ENCODE peak calls at places on chromosomes 5 and 9, in eight cellular contexts. One of them, this sample, is unnamed.

GRCh38 chr5:40441733-40442132 is 238.0 kb upstream of the PTGER4 start:
- DNase-seq in brain microvascular endothelial cell: no peak
- DNase-seq in MV-4-11: no peak
- DNase-seq in H4: no peak
- DNase-seq in NCI-H1417 treated with DMSO at 0.1 percent for 48 hours: no peak
- DNase-seq in AG20443: no peak
- DNase-seq in KBM-7: no peak
- DNase-seq in T-cell: peak; percentile 7
- DNase-seq in this sample: no peak

GRCh38 chr5:126918624-126918957 is 111.8 kb downstream of the MARCHF3 start:
- DNase-seq in H4: no peak
- DNase-seq in KBM-7: no peak
- DNase-seq in MV-4-11: no peak
- DNase-seq in brain microvascular endothelial cell: no peak
- DNase-seq in AG20443: no peak
- DNase-seq in NCI-H1417 treated with DMSO at 0.1 percent for 48 hours: no peak
- DNase-seq in T-cell: no peak
- DNase-seq in this sample: no peak

GRCh38 chr9:130834371-130835311 is at the start of gene ABL1:
- DNase-seq in AG20443: peak; percentile 87
- DNase-seq in MV-4-11: peak; percentile 77
- DNase-seq in T-cell: peak; percentile 67
- DNase-seq in NCI-H1417 treated with DMSO at 0.1 percent for 48 hours: peak; percentile 25
- DNase-seq in H4: peak; percentile 77
- DNase-seq in brain microvascular endothelial cell: peak; percentile 82
- DNase-seq in KBM-7: no peak
- DNase-seq in this sample: peak; percentile 85

GRCh38 chr5:148949871-148950863 is 112.7 kb downstream of the SH3TC2 start:
- DNase-seq in T-cell: no peak
- DNase-seq in KBM-7: no peak
- DNase-seq in brain microvascular endothelial cell: no peak
- DNase-seq in NCI-H1417 treated with DMSO at 0.1 percent for 48 hours: no peak
- DNase-seq in H4: no peak
- DNase-seq in MV-4-11: peak; percentile 37
- DNase-seq in AG20443: no peak
- DNase-seq in this sample: no peak

GRCh38 chr5:157912621-157913325 is 53.8 kb upstream of the CLINT1 start:
- DNase-seq in NCI-H1417 treated with DMSO at 0.1 percent for 48 hours: no peak
- DNase-seq in T-cell: no peak
- DNase-seq in KBM-7: no peak
- DNase-seq in MV-4-11: no peak
- DNase-seq in H4: no peak
- DNase-seq in brain microvascular endothelial cell: no peak
- DNase-seq in AG20443: no peak
- DNase-seq in this sample: peak; percentile 65

GRCh38 chr5:163612358-163613149 is 107.1 kb downstream of the MAT2B start:
- DNase-seq in H4: no peak
- DNase-seq in brain microvascular endothelial cell: no peak
- DNase-seq in MV-4-11: no peak
- DNase-seq in KBM-7: no peak
- DNase-seq in T-cell: no peak
- DNase-seq in NCI-H1417 treated with DMSO at 0.1 percent for 48 hours: no peak
- DNase-seq in AG20443: no peak
- DNase-seq in this sample: peak; percentile 0

GRCh38 chr5:37668524-37669047 is 171.3 kb downstream of the GDNF start:
- DNase-seq in H4: peak; percentile 99
- DNase-seq in brain microvascular endothelial cell: peak; percentile 99
- DNase-seq in KBM-7: no peak
- DNase-seq in AG20443: peak; percentile 89
- DNase-seq in T-cell: no peak
- DNase-seq in MV-4-11: peak; percentile 46
- DNase-seq in NCI-H1417 treated with DMSO at 0.1 percent for 48 hours: no peak
- DNase-seq in this sample: peak; percentile 72

GRCh38 chr5:167578977-167579700 is 712.3 kb upstream of the WWC1 start:
- DNase-seq in AG20443: peak; percentile 71
- DNase-seq in MV-4-11: no peak
- DNase-seq in H4: peak; percentile 20
- DNase-seq in KBM-7: no peak
- DNase-seq in NCI-H1417 treated with DMSO at 0.1 percent for 48 hours: no peak
- DNase-seq in T-cell: no peak
- DNase-seq in brain microvascular endothelial cell: no peak
- DNase-seq in this sample: no peak

GRCh38 chr9:14769235-14769580 is 46.7 kb upstream of the CER1 start:
- DNase-seq in H4: peak; percentile 20
- DNase-seq in AG20443: no peak
- DNase-seq in T-cell: no peak
- DNase-seq in KBM-7: peak; percentile 35
- DNase-seq in brain microvascular endothelial cell: peak; percentile 32
- DNase-seq in MV-4-11: peak; percentile 2
- DNase-seq in NCI-H1417 treated with DMSO at 0.1 percent for 48 hours: no peak
- DNase-seq in this sample: peak; percentile 61

GRCh38 chr9:38234479-38234878 is 158.0 kb upstream of the ALDH1B1 start:
- DNase-seq in brain microvascular endothelial cell: no peak
- DNase-seq in AG20443: no peak
- DNase-seq in T-cell: no peak
- DNase-seq in H4: no peak
- DNase-seq in KBM-7: no peak
- DNase-seq in NCI-H1417 treated with DMSO at 0.1 percent for 48 hours: no peak
- DNase-seq in MV-4-11: no peak
- DNase-seq in this sample: no peak

GRCh38 chr5:171309526-171310333 is 682 bp downstream of the TLX3 start:
- DNase-seq in H4: no peak
- DNase-seq in T-cell: no peak
- DNase-seq in AG20443: no peak
- DNase-seq in KBM-7: peak; percentile 9
- DNase-seq in MV-4-11: no peak
- DNase-seq in brain microvascular endothelial cell: no peak
- DNase-seq in NCI-H1417 treated with DMSO at 0.1 percent for 48 hours: no peak
- DNase-seq in this sample: no peak

GRCh38 chr9:37329576-37329975 is 92.9 kb upstream of the GRHPR start:
- DNase-seq in brain microvascular endothelial cell: peak; percentile 15
- DNase-seq in MV-4-11: peak; percentile 5
- DNase-seq in NCI-H1417 treated with DMSO at 0.1 percent for 48 hours: no peak
- DNase-seq in T-cell: no peak
- DNase-seq in KBM-7: peak; percentile 16
- DNase-seq in H4: peak; percentile 16
- DNase-seq in AG20443: peak; percentile 14
- DNase-seq in this sample: peak; percentile 81

GRCh38 chr5:176466245-176466871 is 18.2 kb downstream of the FAF2 start:
- DNase-seq in AG20443: no peak
- DNase-seq in MV-4-11: peak; percentile 86
- DNase-seq in T-cell: no peak
- DNase-seq in H4: peak; percentile 24
- DNase-seq in KBM-7: peak; percentile 48
- DNase-seq in NCI-H1417 treated with DMSO at 0.1 percent for 48 hours: no peak
- DNase-seq in brain microvascular endothelial cell: peak; percentile 47
- DNase-seq in this sample: no peak

GRCh38 chr9:114370251-114370984 is 17.4 kb downstream of the AKNA start:
- DNase-seq in brain microvascular endothelial cell: no peak
- DNase-seq in AG20443: no peak
- DNase-seq in T-cell: no peak
- DNase-seq in KBM-7: no peak
- DNase-seq in MV-4-11: no peak
- DNase-seq in H4: no peak
- DNase-seq in NCI-H1417 treated with DMSO at 0.1 percent for 48 hours: no peak
- DNase-seq in this sample: no peak

GRCh38 chr9:136995370-136995769 is 998 bp downstream of the CLIC3 start:
- DNase-seq in brain microvascular endothelial cell: no peak
- DNase-seq in T-cell: no peak
- DNase-seq in KBM-7: no peak
- DNase-seq in NCI-H1417 treated with DMSO at 0.1 percent for 48 hours: no peak
- DNase-seq in MV-4-11: no peak
- DNase-seq in H4: no peak
- DNase-seq in AG20443: no peak
- DNase-seq in this sample: no peak

GRCh38 chr5:174581483-174581882 is 142.9 kb upstream of the MSX2 start:
- DNase-seq in NCI-H1417 treated with DMSO at 0.1 percent for 48 hours: no peak
- DNase-seq in MV-4-11: peak; percentile 18
- DNase-seq in AG20443: peak; percentile 21
- DNase-seq in brain microvascular endothelial cell: no peak
- DNase-seq in H4: peak; percentile 51
- DNase-seq in KBM-7: peak; percentile 15
- DNase-seq in T-cell: no peak
- DNase-seq in this sample: peak; percentile 42

GRCh38 chr9:136829981-136830885 is 12.0 kb upstream of the AJM1 start:
- DNase-seq in MV-4-11: no peak
- DNase-seq in brain microvascular endothelial cell: no peak
- DNase-seq in T-cell: no peak
- DNase-seq in H4: no peak
- DNase-seq in NCI-H1417 treated with DMSO at 0.1 percent for 48 hours: no peak
- DNase-seq in KBM-7: no peak
- DNase-seq in AG20443: no peak
- DNase-seq in this sample: no peak

GRCh38 chr5:143488372-143488771 is 84.9 kb upstream of the NR3C1 start:
- DNase-seq in brain microvascular endothelial cell: no peak
- DNase-seq in MV-4-11: no peak
- DNase-seq in NCI-H1417 treated with DMSO at 0.1 percent for 48 hours: no peak
- DNase-seq in KBM-7: no peak
- DNase-seq in AG20443: no peak
- DNase-seq in T-cell: no peak
- DNase-seq in H4: no peak
- DNase-seq in this sample: no peak

GRCh38 chr9:35470894-35471293 is 19.0 kb upstream of the RUSC2 start:
- DNase-seq in KBM-7: no peak
- DNase-seq in H4: no peak
- DNase-seq in MV-4-11: no peak
- DNase-seq in T-cell: no peak
- DNase-seq in NCI-H1417 treated with DMSO at 0.1 percent for 48 hours: no peak
- DNase-seq in brain microvascular endothelial cell: peak; percentile 78
- DNase-seq in AG20443: peak; percentile 44
- DNase-seq in this sample: no peak

GRCh38 chr5:135154197-135154596 is 120.2 kb upstream of the PITX1 start:
- DNase-seq in brain microvascular endothelial cell: no peak
- DNase-seq in KBM-7: no peak
- DNase-seq in MV-4-11: peak; percentile 36
- DNase-seq in H4: no peak
- DNase-seq in NCI-H1417 treated with DMSO at 0.1 percent for 48 hours: no peak
- DNase-seq in AG20443: peak; percentile 33
- DNase-seq in T-cell: no peak
- DNase-seq in this sample: no peak

GRCh38 chr5:34499001-34499734 is 157.0 kb upstream of the RAI14 start:
- DNase-seq in MV-4-11: peak; percentile 97
- DNase-seq in brain microvascular endothelial cell: peak; percentile 71
- DNase-seq in AG20443: peak; percentile 45
- DNase-seq in T-cell: no peak
- DNase-seq in H4: peak; percentile 86
- DNase-seq in NCI-H1417 treated with DMSO at 0.1 percent for 48 hours: no peak
- DNase-seq in KBM-7: peak; percentile 60
- DNase-seq in this sample: peak; percentile 13

GRCh38 chr9:13446935-13447334 is 167.4 kb upstream of the MPDZ start:
- DNase-seq in H4: no peak
- DNase-seq in MV-4-11: no peak
- DNase-seq in NCI-H1417 treated with DMSO at 0.1 percent for 48 hours: no peak
- DNase-seq in AG20443: no peak
- DNase-seq in brain microvascular endothelial cell: no peak
- DNase-seq in KBM-7: no peak
- DNase-seq in T-cell: no peak
- DNase-seq in this sample: no peak

GRCh38 chr5:40401281-40401680 is 278.4 kb upstream of the PTGER4 start:
- DNase-seq in KBM-7: no peak
- DNase-seq in brain microvascular endothelial cell: peak; percentile 40
- DNase-seq in MV-4-11: no peak
- DNase-seq in H4: no peak
- DNase-seq in T-cell: no peak
- DNase-seq in NCI-H1417 treated with DMSO at 0.1 percent for 48 hours: no peak
- DNase-seq in AG20443: no peak
- DNase-seq in this sample: peak; percentile 65

GRCh38 chr9:126794441-126794840 is 10.4 kb upstream of the ZBTB43 start:
- DNase-seq in T-cell: no peak
- DNase-seq in NCI-H1417 treated with DMSO at 0.1 percent for 48 hours: no peak
- DNase-seq in brain microvascular endothelial cell: no peak
- DNase-seq in KBM-7: no peak
- DNase-seq in H4: peak; percentile 58
- DNase-seq in MV-4-11: no peak
- DNase-seq in AG20443: no peak
- DNase-seq in this sample: no peak

GRCh38 chr9:33924978-33925797 is 108.2 kb downstream of the UBE2R2 start:
- DNase-seq in AG20443: peak; percentile 83
- DNase-seq in NCI-H1417 treated with DMSO at 0.1 percent for 48 hours: no peak
- DNase-seq in brain microvascular endothelial cell: peak; percentile 66
- DNase-seq in MV-4-11: peak; percentile 9
- DNase-seq in KBM-7: peak; percentile 62
- DNase-seq in T-cell: no peak
- DNase-seq in H4: peak; percentile 60
- DNase-seq in this sample: peak; percentile 68

GRCh38 chr9:120324996-120325642 is 254.8 kb downstream of the CDK5RAP2 start:
- DNase-seq in MV-4-11: peak; percentile 1
- DNase-seq in NCI-H1417 treated with DMSO at 0.1 percent for 48 hours: no peak
- DNase-seq in H4: no peak
- DNase-seq in AG20443: no peak
- DNase-seq in KBM-7: peak; percentile 51
- DNase-seq in brain microvascular endothelial cell: no peak
- DNase-seq in T-cell: no peak
- DNase-seq in this sample: no peak

GRCh38 chr9:6938447-6938846 is 180.7 kb downstream of the KDM4C start:
- DNase-seq in H4: peak; percentile 78
- DNase-seq in MV-4-11: peak; percentile 6
- DNase-seq in brain microvascular endothelial cell: peak; percentile 78
- DNase-seq in KBM-7: peak; percentile 19
- DNase-seq in T-cell: no peak
- DNase-seq in AG20443: peak; percentile 77
- DNase-seq in NCI-H1417 treated with DMSO at 0.1 percent for 48 hours: no peak
- DNase-seq in this sample: peak; percentile 60

GRCh38 chr9:136795027-136795402 is 1.1 kb upstream of the CCDC183 start:
- DNase-seq in MV-4-11: no peak
- DNase-seq in H4: no peak
- DNase-seq in AG20443: no peak
- DNase-seq in KBM-7: no peak
- DNase-seq in T-cell: no peak
- DNase-seq in NCI-H1417 treated with DMSO at 0.1 percent for 48 hours: no peak
- DNase-seq in brain microvascular endothelial cell: no peak
- DNase-seq in this sample: no peak

GRCh38 chr5:126780165-126780827 is 3.4 kb downstream of the LMNB1 start:
- DNase-seq in H4: peak; percentile 68
- DNase-seq in AG20443: peak; percentile 70
- DNase-seq in MV-4-11: peak; percentile 73
- DNase-seq in KBM-7: peak; percentile 83
- DNase-seq in brain microvascular endothelial cell: peak; percentile 69
- DNase-seq in NCI-H1417 treated with DMSO at 0.1 percent for 48 hours: no peak
- DNase-seq in T-cell: peak; percentile 21
- DNase-seq in this sample: peak; percentile 85

GRCh38 chr9:127489471-127490115 is 38.3 kb downstream of the LRSAM1 start:
- DNase-seq in brain microvascular endothelial cell: no peak
- DNase-seq in T-cell: no peak
- DNase-seq in KBM-7: no peak
- DNase-seq in MV-4-11: no peak
- DNase-seq in AG20443: no peak
- DNase-seq in H4: no peak
- DNase-seq in NCI-H1417 treated with DMSO at 0.1 percent for 48 hours: no peak
- DNase-seq in this sample: no peak

GRCh38 chr5:168327451-168327850 is 36.0 kb downstream of the WWC1 start:
- DNase-seq in brain microvascular endothelial cell: no peak
- DNase-seq in MV-4-11: no peak
- DNase-seq in NCI-H1417 treated with DMSO at 0.1 percent for 48 hours: no peak
- DNase-seq in H4: no peak
- DNase-seq in T-cell: no peak
- DNase-seq in KBM-7: no peak
- DNase-seq in AG20443: no peak
- DNase-seq in this sample: no peak

GRCh38 chr9:103985082-103985481 is 109.0 kb upstream of the SMC2 start:
- DNase-seq in MV-4-11: peak; percentile 19
- DNase-seq in brain microvascular endothelial cell: no peak
- DNase-seq in KBM-7: no peak
- DNase-seq in NCI-H1417 treated with DMSO at 0.1 percent for 48 hours: no peak
- DNase-seq in T-cell: no peak
- DNase-seq in H4: no peak
- DNase-seq in AG20443: no peak
- DNase-seq in this sample: no peak